ENCODE peak calls at places on chromosomes 3 and 15, in eight cellular contexts. One of them, this sample, is unnamed.

GRCh38 chr3:194395767-194396527 is 3.1 kb downstream of the GP5 start:
- DNase-seq in adrenal gland: no peak
- DNase-seq in effector memory CD4-positive, alpha-beta T cell: peak; percentile 23
- DNase-seq in heart right ventricle: peak; percentile 51
- DNase-seq in mesendoderm: peak; percentile 68
- DNase-seq in aorta: peak; percentile 63
- DNase-seq in epithelial cell of prostate: no peak
- DNase-seq in ovary: peak; percentile 77
- DNase-seq in this sample: no peak

GRCh38 chr3:12182687-12183441 is 24.2 kb upstream of the TIMP4 start:
- DNase-seq in epithelial cell of prostate: no peak
- DNase-seq in aorta: no peak
- DNase-seq in mesendoderm: no peak
- DNase-seq in heart right ventricle: no peak
- DNase-seq in ovary: peak; percentile 46
- DNase-seq in effector memory CD4-positive, alpha-beta T cell: no peak
- DNase-seq in adrenal gland: no peak
- DNase-seq in this sample: no peak

GRCh38 chr3:192063570-192063969 is 602.6 kb downstream of the PYDC2 start:
- DNase-seq in heart right ventricle: peak; percentile 58
- DNase-seq in ovary: no peak
- DNase-seq in adrenal gland: no peak
- DNase-seq in effector memory CD4-positive, alpha-beta T cell: no peak
- DNase-seq in mesendoderm: peak; percentile 83
- DNase-seq in aorta: no peak
- DNase-seq in epithelial cell of prostate: no peak
- DNase-seq in this sample: no peak

GRCh38 chr15:64044315-64045105 is 1.8 kb downstream of the DAPK2 start:
- DNase-seq in effector memory CD4-positive, alpha-beta T cell: no peak
- DNase-seq in heart right ventricle: no peak
- DNase-seq in epithelial cell of prostate: no peak
- DNase-seq in mesendoderm: no peak
- DNase-seq in aorta: no peak
- DNase-seq in ovary: no peak
- DNase-seq in adrenal gland: no peak
- DNase-seq in this sample: no peak

GRCh38 chr3:72529084-72529483 is 319.2 kb downstream of the SHQ1 start:
- DNase-seq in ovary: no peak
- DNase-seq in adrenal gland: no peak
- DNase-seq in effector memory CD4-positive, alpha-beta T cell: no peak
- DNase-seq in mesendoderm: no peak
- DNase-seq in heart right ventricle: no peak
- DNase-seq in epithelial cell of prostate: no peak
- DNase-seq in aorta: no peak
- DNase-seq in this sample: no peak

GRCh38 chr3:11907667-11908660 is 61.3 kb upstream of the TAMM41 start:
- DNase-seq in heart right ventricle: no peak
- DNase-seq in aorta: no peak
- DNase-seq in effector memory CD4-positive, alpha-beta T cell: no peak
- DNase-seq in adrenal gland: no peak
- DNase-seq in ovary: no peak
- DNase-seq in mesendoderm: no peak
- DNase-seq in epithelial cell of prostate: no peak
- DNase-seq in this sample: no peak

GRCh38 chr3:167653750-167654149 is at the start of gene WDR49:
- DNase-seq in mesendoderm: peak; percentile 76
- DNase-seq in heart right ventricle: peak; percentile 8
- DNase-seq in ovary: no peak
- DNase-seq in effector memory CD4-positive, alpha-beta T cell: no peak
- DNase-seq in epithelial cell of prostate: no peak
- DNase-seq in adrenal gland: no peak
- DNase-seq in aorta: no peak
- DNase-seq in this sample: no peak

GRCh38 chr3:98613616-98614015 is 20.2 kb upstream of the CPOX start:
- DNase-seq in epithelial cell of prostate: no peak
- DNase-seq in heart right ventricle: no peak
- DNase-seq in ovary: no peak
- DNase-seq in aorta: no peak
- DNase-seq in adrenal gland: no peak
- DNase-seq in mesendoderm: peak; percentile 31
- DNase-seq in effector memory CD4-positive, alpha-beta T cell: no peak
- DNase-seq in this sample: no peak

GRCh38 chr3:38157562-38157961 is 7.8 kb upstream of the OXSR1 start:
- DNase-seq in adrenal gland: no peak
- DNase-seq in epithelial cell of prostate: no peak
- DNase-seq in mesendoderm: no peak
- DNase-seq in ovary: no peak
- DNase-seq in aorta: no peak
- DNase-seq in effector memory CD4-positive, alpha-beta T cell: no peak
- DNase-seq in heart right ventricle: no peak
- DNase-seq in this sample: no peak

GRCh38 chr15:52683585-52683984 is 4.4 kb upstream of the ATOSA start:
- DNase-seq in mesendoderm: no peak
- DNase-seq in heart right ventricle: no peak
- DNase-seq in ovary: no peak
- DNase-seq in effector memory CD4-positive, alpha-beta T cell: no peak
- DNase-seq in epithelial cell of prostate: no peak
- DNase-seq in adrenal gland: no peak
- DNase-seq in aorta: no peak
- DNase-seq in this sample: no peak

GRCh38 chr3:150890831-150891230 is 14.4 kb downstream of the MINDY4B start:
- DNase-seq in epithelial cell of prostate: no peak
- DNase-seq in heart right ventricle: no peak
- DNase-seq in ovary: no peak
- DNase-seq in mesendoderm: no peak
- DNase-seq in effector memory CD4-positive, alpha-beta T cell: no peak
- DNase-seq in aorta: no peak
- DNase-seq in adrenal gland: no peak
- DNase-seq in this sample: no peak

GRCh38 chr3:43542328-43543043 is 79.3 kb downstream of the ANO10 start:
- DNase-seq in adrenal gland: no peak
- DNase-seq in mesendoderm: no peak
- DNase-seq in effector memory CD4-positive, alpha-beta T cell: no peak
- DNase-seq in epithelial cell of prostate: no peak
- DNase-seq in aorta: no peak
- DNase-seq in heart right ventricle: no peak
- DNase-seq in ovary: no peak
- DNase-seq in this sample: no peak
- H3K27ac ChIP-seq in adrenal gland: no peak overlapping the region
- H3K27ac ChIP-seq in mesendoderm: no peak overlapping the region
- H3K27ac ChIP-seq in effector memory CD4-positive, alpha-beta T cell: no peak overlapping the region
- H3K27ac ChIP-seq in epithelial cell of prostate: no peak overlapping the region
- H3K27ac ChIP-seq in aorta: no peak overlapping the region
- H3K27ac ChIP-seq in heart right ventricle: no peak overlapping the region
- H3K27ac ChIP-seq in ovary: no peak overlapping the region
- H3K27ac ChIP-seq in this sample: no peak overlapping the region

DNA sequence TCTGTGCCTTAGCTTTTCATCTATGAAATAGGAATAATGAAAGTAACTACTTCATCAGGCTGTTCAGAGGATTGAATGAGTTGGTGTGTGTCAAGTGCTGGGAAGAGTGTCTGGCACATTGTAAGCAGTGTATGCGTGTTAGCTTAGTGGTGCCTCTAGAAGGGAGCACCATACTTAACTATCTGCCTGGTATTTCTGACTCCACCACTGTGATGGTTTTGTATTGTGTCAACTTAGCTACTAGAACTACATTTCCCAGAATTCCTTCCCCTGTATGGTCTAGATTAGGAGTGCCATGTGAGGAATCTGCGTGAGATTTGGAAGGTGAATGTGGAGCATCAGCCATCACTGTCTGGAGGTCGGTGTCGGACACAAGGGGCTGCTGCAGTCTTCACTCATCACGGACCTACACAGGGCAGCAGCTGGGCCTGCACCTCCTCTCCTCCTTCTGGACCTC is 115.4 kb upstream of the GALNT15 start:
- DNase-seq in ovary: no peak
- DNase-seq in effector memory CD4-positive, alpha-beta T cell: no peak
- DNase-seq in mesendoderm: peak; percentile 50
- DNase-seq in heart right ventricle: no peak
- DNase-seq in aorta: no peak
- DNase-seq in epithelial cell of prostate: no peak
- DNase-seq in adrenal gland: no peak
- DNase-seq in this sample: no peak
- H3K27ac ChIP-seq in ovary: peak overlapping the region; percentile 85
- H3K27ac ChIP-seq in effector memory CD4-positive, alpha-beta T cell: no peak overlapping the region
- H3K27ac ChIP-seq in mesendoderm: no peak overlapping the region
- H3K27ac ChIP-seq in heart right ventricle: peak overlapping the region; percentile 53
- H3K27ac ChIP-seq in aorta: no peak overlapping the region
- H3K27ac ChIP-seq in epithelial cell of prostate: peak overlapping the region; percentile 80
- H3K27ac ChIP-seq in adrenal gland: peak overlapping the region; percentile 94
- H3K27ac ChIP-seq in this sample: peak overlapping the region; percentile 97

GRCh38 chr3:152176998-152177397 is 91.7 kb upstream of the MBNL1 start:
- DNase-seq in heart right ventricle: no peak
- DNase-seq in adrenal gland: no peak
- DNase-seq in ovary: no peak
- DNase-seq in epithelial cell of prostate: no peak
- DNase-seq in aorta: no peak
- DNase-seq in mesendoderm: no peak
- DNase-seq in effector memory CD4-positive, alpha-beta T cell: no peak
- DNase-seq in this sample: no peak

GRCh38 chr3:152176241-152176640 is 92.5 kb upstream of the MBNL1 start:
- DNase-seq in aorta: no peak
- DNase-seq in epithelial cell of prostate: no peak
- DNase-seq in adrenal gland: no peak
- DNase-seq in ovary: no peak
- DNase-seq in effector memory CD4-positive, alpha-beta T cell: no peak
- DNase-seq in mesendoderm: no peak
- DNase-seq in heart right ventricle: no peak
- DNase-seq in this sample: no peak

GRCh38 chr3:152173627-152174026 is 95.1 kb upstream of the MBNL1 start:
- DNase-seq in effector memory CD4-positive, alpha-beta T cell: no peak
- DNase-seq in epithelial cell of prostate: no peak
- DNase-seq in adrenal gland: no peak
- DNase-seq in aorta: no peak
- DNase-seq in ovary: no peak
- DNase-seq in heart right ventricle: no peak
- DNase-seq in mesendoderm: no peak
- DNase-seq in this sample: no peak

GRCh38 chr3:152175576-152175883 is 93.2 kb upstream of the MBNL1 start:
- DNase-seq in heart right ventricle: no peak
- DNase-seq in adrenal gland: no peak
- DNase-seq in aorta: no peak
- DNase-seq in epithelial cell of prostate: peak; percentile 22
- DNase-seq in mesendoderm: no peak
- DNase-seq in effector memory CD4-positive, alpha-beta T cell: no peak
- DNase-seq in ovary: no peak
- DNase-seq in this sample: no peak

GRCh38 chr3:152174876-152175575 is 93.7 kb upstream of the MBNL1 start:
- DNase-seq in heart right ventricle: no peak
- DNase-seq in mesendoderm: no peak
- DNase-seq in adrenal gland: no peak
- DNase-seq in aorta: no peak
- DNase-seq in effector memory CD4-positive, alpha-beta T cell: no peak
- DNase-seq in ovary: no peak
- DNase-seq in epithelial cell of prostate: no peak
- DNase-seq in this sample: no peak
- H3K27ac ChIP-seq in heart right ventricle: no peak overlapping the region
- H3K27ac ChIP-seq in mesendoderm: no peak overlapping the region
- H3K27ac ChIP-seq in adrenal gland: no peak overlapping the region
- H3K27ac ChIP-seq in aorta: no peak overlapping the region
- H3K27ac ChIP-seq in effector memory CD4-positive, alpha-beta T cell: no peak overlapping the region
- H3K27ac ChIP-seq in ovary: no peak overlapping the region
- H3K27ac ChIP-seq in epithelial cell of prostate: no peak overlapping the region
- H3K27ac ChIP-seq in this sample: no peak overlapping the region

GRCh38 chr3:39408493-39409372 is 2.2 kb downstream of the RPSA start:
- DNase-seq in ovary: no peak
- DNase-seq in mesendoderm: no peak
- DNase-seq in effector memory CD4-positive, alpha-beta T cell: peak; percentile 32
- DNase-seq in epithelial cell of prostate: no peak
- DNase-seq in adrenal gland: no peak
- DNase-seq in heart right ventricle: no peak
- DNase-seq in aorta: no peak
- DNase-seq in this sample: no peak
- H3K27ac ChIP-seq in ovary: no peak overlapping the region
- H3K27ac ChIP-seq in mesendoderm: no peak overlapping the region
- H3K27ac ChIP-seq in effector memory CD4-positive, alpha-beta T cell: peak overlapping the region; percentile 89
- H3K27ac ChIP-seq in epithelial cell of prostate: peak overlapping the region; percentile 85
- H3K27ac ChIP-seq in adrenal gland: no peak overlapping the region
- H3K27ac ChIP-seq in heart right ventricle: no peak overlapping the region
- H3K27ac ChIP-seq in aorta: no peak overlapping the region
- H3K27ac ChIP-seq in this sample: no peak overlapping the region

GRCh38 chr3:66949898-66950297 is 48.2 kb upstream of the KBTBD8 start:
- DNase-seq in mesendoderm: no peak
- DNase-seq in effector memory CD4-positive, alpha-beta T cell: no peak
- DNase-seq in heart right ventricle: no peak
- DNase-seq in ovary: no peak
- DNase-seq in epithelial cell of prostate: no peak
- DNase-seq in aorta: no peak
- DNase-seq in adrenal gland: no peak
- DNase-seq in this sample: no peak
- H3K27ac ChIP-seq in mesendoderm: no peak overlapping the region
- H3K27ac ChIP-seq in effector memory CD4-positive, alpha-beta T cell: no peak overlapping the region
- H3K27ac ChIP-seq in heart right ventricle: no peak overlapping the region
- H3K27ac ChIP-seq in ovary: no peak overlapping the region
- H3K27ac ChIP-seq in epithelial cell of prostate: no peak overlapping the region
- H3K27ac ChIP-seq in aorta: no peak overlapping the region
- H3K27ac ChIP-seq in adrenal gland: no peak overlapping the region
- H3K27ac ChIP-seq in this sample: no peak overlapping the region

DNA sequence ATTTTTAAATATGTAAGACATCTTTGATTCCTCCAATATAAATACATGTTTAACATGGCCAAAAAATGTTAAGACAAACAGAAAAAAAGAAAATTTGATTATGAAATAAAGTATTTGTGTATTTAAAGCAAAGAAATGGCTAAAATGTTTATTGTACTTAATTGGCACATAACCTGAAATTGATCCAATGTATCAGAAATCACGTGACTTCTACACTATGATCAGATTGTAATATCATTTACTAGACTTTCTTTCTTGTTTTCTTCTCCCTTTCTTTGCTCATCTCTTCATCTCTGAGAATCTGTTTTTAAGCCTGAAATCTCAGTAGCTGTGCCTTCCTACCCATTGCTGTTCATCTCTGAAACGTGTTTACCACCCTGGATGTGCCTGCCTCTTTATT is 420.3 kb downstream of the RSL24D1 start:
- DNase-seq in epithelial cell of prostate: no peak
- DNase-seq in aorta: no peak
- DNase-seq in mesendoderm: no peak
- DNase-seq in ovary: no peak
- DNase-seq in adrenal gland: no peak
- DNase-seq in heart right ventricle: no peak
- DNase-seq in effector memory CD4-positive, alpha-beta T cell: no peak
- DNase-seq in this sample: no peak
- H3K27ac ChIP-seq in epithelial cell of prostate: no peak overlapping the region
- H3K27ac ChIP-seq in aorta: no peak overlapping the region
- H3K27ac ChIP-seq in mesendoderm: no peak overlapping the region
- H3K27ac ChIP-seq in ovary: no peak overlapping the region
- H3K27ac ChIP-seq in adrenal gland: no peak overlapping the region
- H3K27ac ChIP-seq in heart right ventricle: no peak overlapping the region
- H3K27ac ChIP-seq in effector memory CD4-positive, alpha-beta T cell: no peak overlapping the region
- H3K27ac ChIP-seq in this sample: no peak overlapping the region

DNA sequence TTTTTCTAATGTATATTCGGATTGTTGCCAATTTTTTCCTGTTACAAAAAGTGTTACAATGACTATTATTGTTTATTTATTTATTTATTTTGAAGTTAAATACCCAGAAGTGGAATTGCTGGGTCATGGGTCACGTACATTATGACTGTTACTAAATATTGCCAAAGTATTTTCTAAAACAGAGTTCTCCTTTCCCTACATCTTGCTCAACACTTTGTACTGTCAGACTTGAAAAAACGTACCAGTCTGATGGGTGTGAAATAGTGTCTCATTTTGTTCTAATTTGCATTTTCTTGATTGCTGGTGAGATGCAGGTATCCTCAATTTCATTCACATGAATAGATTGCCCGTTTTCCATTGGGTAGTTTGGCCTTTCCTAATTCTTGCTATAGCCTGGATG is 9.7 kb downstream of the ATP11B start:
- DNase-seq in ovary: no peak
- DNase-seq in effector memory CD4-positive, alpha-beta T cell: no peak
- DNase-seq in adrenal gland: no peak
- DNase-seq in mesendoderm: no peak
- DNase-seq in epithelial cell of prostate: no peak
- DNase-seq in aorta: no peak
- DNase-seq in heart right ventricle: no peak
- DNase-seq in this sample: no peak
- H3K27ac ChIP-seq in ovary: no peak overlapping the region
- H3K27ac ChIP-seq in effector memory CD4-positive, alpha-beta T cell: no peak overlapping the region
- H3K27ac ChIP-seq in adrenal gland: no peak overlapping the region
- H3K27ac ChIP-seq in mesendoderm: no peak overlapping the region
- H3K27ac ChIP-seq in epithelial cell of prostate: peak overlapping the region; percentile 74
- H3K27ac ChIP-seq in aorta: no peak overlapping the region
- H3K27ac ChIP-seq in heart right ventricle: no peak overlapping the region
- H3K27ac ChIP-seq in this sample: no peak overlapping the region

This sample was measured in substantia nigra.